ENCODE peak calls at places on chromosomes 1 and 21, in four cellular contexts. One of them, this sample, is unnamed.

GRCh38 chr1:6106321-6106731 is 60.6 kb downstream of the KCNAB2 start:
- DNase-seq in A549: no peak
- DNase-seq in GM12878: no peak
- DNase-seq in K562: no peak
- DNase-seq in this sample: no peak

GRCh38 chr1:36369061-36369470 is 16.7 kb downstream of the STK40 start:
- DNase-seq in A549: peak; percentile 52
- DNase-seq in GM12878: no peak
- DNase-seq in K562: peak; percentile 89
- DNase-seq in this sample: peak; percentile 57

GRCh38 chr1:211739671-211740411 is 64.4 kb upstream of the NEK2 start:
- DNase-seq in A549: no peak
- DNase-seq in GM12878: no peak
- DNase-seq in K562: no peak
- DNase-seq in this sample: no peak

GRCh38 chr1:160116277-160117147 is 953 bp downstream of the ATP1A2 start:
- DNase-seq in A549: peak; percentile 39
- DNase-seq in GM12878: no peak
- DNase-seq in K562: no peak
- DNase-seq in this sample: no peak

GRCh38 chr1:244048566-244049141 is 2.4 kb upstream of the ZBTB18 start:
- DNase-seq in A549: no peak
- DNase-seq in GM12878: no peak
- DNase-seq in K562: no peak
- DNase-seq in this sample: no peak

GRCh38 chr1:9119745-9120144 is 9.2 kb downstream of the GPR157 start:
- DNase-seq in A549: no peak
- DNase-seq in GM12878: peak; percentile 69
- DNase-seq in K562: no peak
- DNase-seq in this sample: no peak

GRCh38 chr21:33212159-33212851 is 17.4 kb upstream of the IFNAR2 start:
- DNase-seq in A549: no peak
- DNase-seq in GM12878: no peak
- DNase-seq in K562: peak; percentile 83
- DNase-seq in this sample: no peak

GRCh38 chr1:3313579-3313955 is 140.9 kb upstream of the ARHGEF16 start:
- DNase-seq in A549: no peak
- DNase-seq in GM12878: no peak
- DNase-seq in K562: no peak
- DNase-seq in this sample: no peak

GRCh38 chr1:91621360-91621759 is 120.7 kb downstream of the CDC7 start:
- DNase-seq in A549: no peak
- DNase-seq in GM12878: no peak
- DNase-seq in K562: no peak
- DNase-seq in this sample: no peak

GRCh38 chr1:110084226-110085078 is 14.0 kb upstream of the ALX3 start:
- DNase-seq in A549: no peak
- DNase-seq in GM12878: peak; percentile 27
- DNase-seq in K562: no peak
- DNase-seq in this sample: no peak

DNA sequence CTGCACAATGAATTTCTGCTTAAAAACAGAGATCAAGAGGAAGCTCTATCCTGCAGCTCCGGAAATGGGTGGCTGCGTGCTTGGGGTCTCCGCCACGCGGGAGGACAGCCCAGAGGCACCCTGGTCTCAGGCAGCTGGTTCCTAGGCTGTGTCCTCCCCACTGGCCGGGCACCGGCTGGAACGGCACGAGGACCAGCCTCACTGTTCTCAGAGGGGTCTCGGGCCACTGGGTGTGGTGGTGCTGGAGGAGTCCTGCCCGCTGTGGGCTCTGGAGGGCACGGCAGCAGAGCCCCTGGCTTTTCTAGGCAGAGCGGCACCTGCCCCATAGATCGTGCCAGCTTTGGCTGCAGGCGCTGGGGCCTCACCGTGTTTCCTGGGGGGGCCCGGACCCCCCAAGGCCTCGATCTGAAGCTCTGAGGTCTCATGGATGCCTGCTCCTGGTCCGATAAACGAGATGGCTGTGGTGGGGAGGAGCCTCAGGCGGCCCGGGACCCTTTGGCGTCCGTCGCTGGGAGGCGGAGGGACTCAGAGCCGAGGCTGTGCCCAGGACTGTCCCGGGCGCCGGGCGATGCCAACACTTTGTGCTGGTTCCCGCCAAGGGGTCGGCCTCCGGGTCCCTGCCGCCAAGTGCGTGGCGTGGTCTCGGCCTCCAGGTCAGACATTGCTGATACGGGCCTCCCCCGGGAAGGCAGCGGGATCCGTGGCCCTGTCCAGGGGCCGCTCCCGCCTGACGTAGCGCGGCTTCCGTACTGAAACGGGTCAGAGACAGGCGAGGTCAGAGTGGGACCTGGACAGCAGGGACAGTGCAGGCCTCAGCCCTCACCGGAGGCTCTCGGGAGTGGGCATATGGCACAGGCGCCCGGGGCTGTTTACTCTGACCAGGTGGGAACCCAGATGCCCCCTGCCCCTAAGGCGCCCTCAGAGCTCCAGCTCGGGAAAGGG is 8.4 kb upstream of the RNF223 start:
- DNase-seq in A549: no peak
- DNase-seq in GM12878: no peak
- DNase-seq in K562: no peak
- DNase-seq in this sample: no peak
- TF ChIP-seq CHD4 in A549: no peak
- TF ChIP-seq CHD4 in GM12878: no peak
- TF ChIP-seq CHD4 in K562: no peak
- TF ChIP-seq CHD4 in this sample: no peak

GRCh38 chr1:158933621-158934020 is 2.3 kb downstream of the PYHIN1 start:
- DNase-seq in A549: no peak
- DNase-seq in GM12878: no peak
- DNase-seq in K562: no peak
- DNase-seq in this sample: no peak

GRCh38 chr1:158924677-158925076 is 6.7 kb upstream of the PYHIN1 start:
- DNase-seq in A549: no peak
- DNase-seq in GM12878: no peak
- DNase-seq in K562: no peak
- DNase-seq in this sample: no peak

GRCh38 chr1:158932171-158932570 is 819 bp downstream of the PYHIN1 start:
- DNase-seq in A549: no peak
- DNase-seq in GM12878: no peak
- DNase-seq in K562: no peak
- DNase-seq in this sample: no peak

GRCh38 chr1:158931055-158931737 is at the start of gene PYHIN1:
- DNase-seq in A549: no peak
- DNase-seq in GM12878: no peak
- DNase-seq in K562: no peak
- DNase-seq in this sample: no peak

DNA sequence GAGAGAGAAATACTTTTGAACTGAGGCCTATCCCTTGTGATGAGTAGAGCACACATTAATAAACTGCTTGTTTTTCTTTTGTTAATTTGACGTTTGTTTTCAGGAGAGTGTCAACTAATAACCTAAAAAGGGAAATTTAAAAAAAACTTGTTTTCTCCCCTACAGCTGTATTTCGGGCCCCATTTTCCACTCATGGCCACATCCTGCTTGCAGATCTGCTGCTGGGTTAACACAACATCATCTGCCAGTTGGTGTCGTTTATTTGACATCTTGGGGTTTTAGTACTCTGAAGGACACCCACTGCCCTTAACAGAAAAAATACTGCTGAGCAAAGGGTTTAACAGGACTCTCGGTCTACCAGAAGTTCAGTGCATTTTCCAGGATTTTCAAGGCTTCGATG is 848 bp upstream of the PYHIN1 start:
- DNase-seq in A549: no peak
- DNase-seq in GM12878: no peak
- DNase-seq in K562: no peak
- DNase-seq in this sample: no peak
- TF ChIP-seq HDAC2 in A549: no peak
- TF ChIP-seq HDAC2 in GM12878: no peak
- TF ChIP-seq HDAC2 in K562: no peak
- TF ChIP-seq HDAC2 in this sample: no peak

DNA sequence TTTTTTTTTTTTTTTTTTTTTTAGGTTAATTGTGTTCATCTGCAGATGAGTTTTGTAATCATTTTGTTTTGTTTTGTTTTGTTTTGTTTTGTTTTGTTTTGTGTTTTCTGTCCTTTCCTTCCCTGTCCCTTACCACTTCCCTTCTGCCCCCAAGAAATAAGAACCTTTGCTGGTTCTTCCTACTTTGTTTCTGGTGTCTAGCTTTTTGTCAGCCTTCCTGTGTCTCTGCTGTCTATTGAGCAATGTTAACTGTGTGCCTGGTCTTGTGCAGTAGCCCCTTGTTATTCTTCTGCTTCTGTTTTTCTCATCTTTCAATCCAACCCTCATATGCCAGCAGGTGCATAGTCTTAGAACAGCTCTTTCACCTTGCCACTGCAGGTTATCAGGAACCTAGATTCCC is 46.0 kb downstream of the MPZL1 start:
- DNase-seq in A549: no peak
- DNase-seq in GM12878: no peak
- DNase-seq in K562: no peak
- DNase-seq in this sample: no peak
- TF ChIP-seq CHD4 in A549: no peak
- TF ChIP-seq CHD4 in GM12878: no peak
- TF ChIP-seq CHD4 in K562: no peak
- TF ChIP-seq CHD4 in this sample: no peak

DNA sequence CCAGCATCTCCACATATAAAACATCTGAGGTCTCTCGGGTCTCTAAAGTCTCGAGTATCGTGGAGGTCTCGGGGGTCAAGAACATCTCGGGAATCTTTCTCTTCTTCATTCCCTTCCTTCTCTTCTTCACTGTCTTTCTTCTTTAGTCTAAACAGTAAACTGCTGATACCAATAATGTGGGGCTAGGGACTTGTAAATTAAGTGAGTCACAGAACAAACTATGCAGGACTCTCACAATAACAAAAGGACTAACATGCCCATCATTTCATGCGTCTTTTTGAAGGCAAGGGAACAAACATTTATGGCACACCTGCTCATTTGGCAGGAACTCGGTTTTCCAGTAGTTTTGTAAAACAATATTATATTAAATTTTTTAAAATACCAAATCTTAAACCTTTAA is 32.4 kb downstream of the PRPF38A start:
- DNase-seq in A549: no peak
- DNase-seq in GM12878: no peak
- DNase-seq in K562: no peak
- DNase-seq in this sample: no peak
- TF ChIP-seq HDAC2 in A549: no peak
- TF ChIP-seq HDAC2 in GM12878: no peak
- TF ChIP-seq HDAC2 in K562: no peak
- TF ChIP-seq HDAC2 in this sample: no peak

DNA sequence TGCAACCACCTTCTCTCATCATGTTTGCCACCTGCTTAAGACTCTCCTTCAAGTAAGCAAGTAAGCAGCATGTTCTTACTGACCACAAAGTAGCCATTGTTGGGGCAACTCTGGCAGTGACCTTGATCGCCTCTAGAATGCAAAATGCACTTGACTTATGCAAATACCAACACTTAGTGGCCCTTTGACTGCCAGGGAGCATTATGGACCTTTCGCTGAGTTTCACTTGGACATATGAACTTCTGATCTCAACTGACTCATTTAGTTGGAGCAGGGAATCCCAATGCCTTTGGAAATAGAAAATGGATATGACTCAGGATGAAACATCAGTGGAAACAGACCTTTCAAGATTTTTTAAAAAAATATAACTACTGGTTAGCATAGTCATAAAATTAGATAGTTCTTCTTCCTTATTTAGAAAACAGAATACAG is 6.1 kb upstream of the PLA2G5 start:
- DNase-seq in A549: no peak
- DNase-seq in GM12878: no peak
- DNase-seq in K562: no peak
- DNase-seq in this sample: peak; percentile 27
- TF ChIP-seq CHD4 in A549: no peak
- TF ChIP-seq CHD4 in GM12878: no peak
- TF ChIP-seq CHD4 in K562: no peak
- TF ChIP-seq CHD4 in this sample: no peak

GRCh38 chr1:24702511-24703293 is 42.5 kb upstream of the CLIC4 start:
- DNase-seq in A549: peak; percentile 40
- DNase-seq in GM12878: no peak
- DNase-seq in K562: no peak
- DNase-seq in this sample: peak; percentile 38
- TF ChIP-seq HDAC2 in A549: no peak
- TF ChIP-seq HDAC2 in GM12878: no peak
- TF ChIP-seq HDAC2 in K562: no peak
- TF ChIP-seq HDAC2 in this sample: no peak

GRCh38 chr1:204147392-204148097 is 4.3 kb downstream of the ETNK2 start:
- DNase-seq in A549: no peak
- DNase-seq in GM12878: no peak
- DNase-seq in K562: no peak
- DNase-seq in this sample: no peak
- TF ChIP-seq CHD4 in A549: no peak
- TF ChIP-seq CHD4 in GM12878: no peak
- TF ChIP-seq CHD4 in K562: no peak
- TF ChIP-seq CHD4 in this sample: no peak

GRCh38 chr1:24267003-24267402 is 52.2 kb upstream of the GRHL3 start:
- DNase-seq in A549: no peak
- DNase-seq in GM12878: no peak
- DNase-seq in K562: no peak
- DNase-seq in this sample: no peak
- TF ChIP-seq HDAC2 in A549: no peak
- TF ChIP-seq HDAC2 in GM12878: no peak
- TF ChIP-seq HDAC2 in K562: no peak
- TF ChIP-seq HDAC2 in this sample: no peak

GRCh38 chr1:30911061-30911954 is 2.8 kb upstream of the SDC3 start:
- DNase-seq in A549: peak; percentile 81
- DNase-seq in GM12878: no peak
- DNase-seq in K562: peak; percentile 94
- DNase-seq in this sample: peak; percentile 54
- TF ChIP-seq CHD4 in A549: no peak
- TF ChIP-seq CHD4 in GM12878: no peak
- TF ChIP-seq CHD4 in K562: no peak
- TF ChIP-seq CHD4 in this sample: no peak

DNA sequence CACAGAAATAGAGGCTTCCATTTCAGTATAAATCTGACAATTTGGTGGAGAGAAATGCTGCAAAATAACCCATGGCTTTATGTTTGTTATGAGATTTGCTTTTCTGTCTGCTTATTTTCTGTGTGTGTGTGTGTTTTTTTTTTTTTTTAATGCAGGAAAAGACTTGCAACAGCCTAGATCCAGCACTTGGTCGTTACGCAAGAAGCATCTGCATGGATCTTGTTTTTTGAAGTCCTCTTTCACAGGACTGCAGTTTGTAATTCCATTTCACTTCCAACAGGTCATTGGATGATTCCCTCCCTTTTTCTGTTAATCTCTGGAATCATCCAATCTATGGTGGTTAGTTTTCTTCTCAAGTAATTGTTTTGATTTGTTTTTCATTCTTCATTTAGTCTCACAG is 312.8 kb downstream of the NFIA start:
- DNase-seq in A549: no peak
- DNase-seq in GM12878: no peak
- DNase-seq in K562: no peak
- DNase-seq in this sample: no peak
- TF ChIP-seq HDAC2 in A549: no peak
- TF ChIP-seq HDAC2 in GM12878: no peak
- TF ChIP-seq HDAC2 in K562: no peak
- TF ChIP-seq HDAC2 in this sample: no peak